ENCODE peak calls at places on chromosome 17, in six cellular contexts. Y, U, W, Z, V and N are unnamed samples.
A peak's percentile ranks its signal among the peaks of the same experiment; 100 is the strongest.

GRCh38 chr17:37299257-37299985 is 76.4 kb upstream of the C17orf78 start:
- DNase-seq in W (no peak), Z (no peak), U (peak; percentile 26), Y (no peak), V (no peak), N (no peak)

GRCh38 chr17:38338053-38338452 is 5.7 kb downstream of the GPR179 start:
- DNase-seq in V (no peak), Y (no peak), W (no peak), U (no peak), Z (no peak), N (no peak)

GRCh38 chr17:41654134-41654907 is 29.9 kb upstream of the KRT17 start:
- DNase-seq in U (no peak), W (no peak), V (peak; percentile 94), Z (peak; percentile 94), Y (no peak), N (no peak)

GRCh38 chr17:82126479-82127314 is 28.7 kb upstream of the FASN start:
- DNase-seq in V (no peak), U (no peak), Z (no peak), W (no peak), Y (no peak), N (no peak)

GRCh38 chr17:10879110-10879509 is 41.2 kb upstream of the PIRT start:
- DNase-seq in V (no peak), U (peak; percentile 2), Z (peak; percentile 50), Y (no peak), W (no peak), N (peak; percentile 56)

GRCh38 chr17:60383379-60383778 is 8.6 kb downstream of the USP32 start:
- DNase-seq in V (no peak), Y (no peak), W (no peak), Z (no peak), U (no peak), N (no peak)

GRCh38 chr17:67751101-67752074 is 33.7 kb downstream of the NOL11 start:
- DNase-seq in W (no peak), V (peak; percentile 67), U (no peak), Z (no peak), Y (no peak), N (no peak)

GRCh38 chr17:35540589-35541404 is 3.3 kb upstream of the SLFN12L start:
- DNase-seq in U (peak; percentile 50), W (no peak), V (no peak), Z (peak; percentile 41), Y (no peak), N (no peak)

GRCh38 chr17:15946611-15947120 is 1.7 kb downstream of the ADORA2B start:
- DNase-seq in U (no peak), Y (no peak), Z (no peak), W (no peak), V (no peak), N (no peak)

GRCh38 chr17:79923974-79924638 is 84.9 kb upstream of the CBX4 start:
- DNase-seq in U (peak; percentile 34), W (peak; percentile 25), Y (no peak), Z (peak; percentile 70), V (no peak), N (no peak)

GRCh38 chr17:40618754-40619625 is 28.6 kb downstream of the SMARCE1 start:
- DNase-seq in W (no peak), Y (no peak), Z (no peak), U (no peak), V (no peak), N (no peak)

GRCh38 chr17:81295678-81296381 is 723 bp upstream of the SLC38A10 start:
- DNase-seq in Z (peak; percentile 84), V (no peak), U (peak; percentile 46), Y (no peak), W (no peak), N (no peak)

GRCh38 chr17:41965694-41966375 is 760 bp upstream of the CNP start:
- DNase-seq in V (peak; percentile 94), U (no peak), W (peak; percentile 63), Y (no peak), Z (peak; percentile 89), N (peak; percentile 34)

GRCh38 chr17:81306491-81306890 is 11.4 kb upstream of the SLC38A10 start:
- DNase-seq in W (no peak), Y (no peak), V (no peak), Z (no peak), U (no peak), N (no peak)

GRCh38 chr17:44533533-44534246 is 23.6 kb upstream of the FZD2 start:
- DNase-seq in Y (no peak), W (peak; percentile 92), U (peak; percentile 90), Z (peak; percentile 92), V (peak; percentile 96), N (peak; percentile 78)

GRCh38 chr17:48054238-48055185 is 6.4 kb downstream of the NFE2L1 start:
- DNase-seq in W (peak; percentile 87), V (peak; percentile 91), Z (peak; percentile 53), U (peak; percentile 82), Y (peak; percentile 57), N (peak; percentile 87)

GRCh38 chr17:48642059-48642842 is 16.1 kb upstream of the HOXB9 start:
- DNase-seq in U (no peak), W (no peak), Y (no peak), V (no peak), Z (no peak), N (no peak)

GRCh38 chr17:82396601-82397435 is 21.3 kb upstream of the HEXD start:
- DNase-seq in W (no peak), U (peak; percentile 76), V (no peak), Y (peak; percentile 97), Z (no peak), N (no peak)

GRCh38 chr17:28115046-28115445 is 72.6 kb downstream of the NLK start:
- DNase-seq in W (no peak), U (no peak), V (no peak), Y (no peak), Z (no peak), N (no peak)

GRCh38 chr17:13297198-13297597 is 279.4 kb upstream of the ELAC2 start:
- DNase-seq in Z (no peak), W (no peak), V (no peak), Y (no peak), U (no peak), N (no peak)

GRCh38 chr17:50290074-50290702 is 15.9 kb downstream of the TMEM92 start:
- DNase-seq in U (peak; percentile 99), V (peak; percentile 96), W (peak; percentile 62), Z (peak; percentile 77), Y (peak; percentile 98), N (no peak)

GRCh38 chr17:82315703-82316358 is 1.6 kb downstream of the CD7 start:
- DNase-seq in U (no peak), W (no peak), Y (no peak), Z (no peak), V (no peak), N (no peak)

GRCh38 chr17:3308603-3309002 is 10.4 kb upstream of the OR3A1 start:
- DNase-seq in Y (no peak), Z (no peak), U (no peak), V (no peak), W (no peak), N (no peak)

GRCh38 chr17:68821860-68822693 is 133.1 kb downstream of the ABCA8 start:
- DNase-seq in Y (peak; percentile 71), Z (no peak), U (peak; percentile 85), V (no peak), W (no peak), N (no peak)

GRCh38 chr17:66018786-66019185 is 173.1 kb downstream of the CEP112 start:
- DNase-seq in U (no peak), W (no peak), Y (no peak), Z (no peak), V (no peak), N (no peak)

GRCh38 chr17:35804658-35805192 is 4.6 kb upstream of the TAF15 start:
- DNase-seq in U (peak; percentile 96), V (no peak), Y (peak; percentile 79), W (no peak), Z (peak; percentile 44), N (no peak)

GRCh38 chr17:51046527-51047384 is 73.9 kb downstream of the SPAG9 start:
- DNase-seq in V (peak; percentile 89), W (peak; percentile 72), Z (no peak), U (peak; percentile 96), Y (no peak), N (peak; percentile 82)

DNA sequence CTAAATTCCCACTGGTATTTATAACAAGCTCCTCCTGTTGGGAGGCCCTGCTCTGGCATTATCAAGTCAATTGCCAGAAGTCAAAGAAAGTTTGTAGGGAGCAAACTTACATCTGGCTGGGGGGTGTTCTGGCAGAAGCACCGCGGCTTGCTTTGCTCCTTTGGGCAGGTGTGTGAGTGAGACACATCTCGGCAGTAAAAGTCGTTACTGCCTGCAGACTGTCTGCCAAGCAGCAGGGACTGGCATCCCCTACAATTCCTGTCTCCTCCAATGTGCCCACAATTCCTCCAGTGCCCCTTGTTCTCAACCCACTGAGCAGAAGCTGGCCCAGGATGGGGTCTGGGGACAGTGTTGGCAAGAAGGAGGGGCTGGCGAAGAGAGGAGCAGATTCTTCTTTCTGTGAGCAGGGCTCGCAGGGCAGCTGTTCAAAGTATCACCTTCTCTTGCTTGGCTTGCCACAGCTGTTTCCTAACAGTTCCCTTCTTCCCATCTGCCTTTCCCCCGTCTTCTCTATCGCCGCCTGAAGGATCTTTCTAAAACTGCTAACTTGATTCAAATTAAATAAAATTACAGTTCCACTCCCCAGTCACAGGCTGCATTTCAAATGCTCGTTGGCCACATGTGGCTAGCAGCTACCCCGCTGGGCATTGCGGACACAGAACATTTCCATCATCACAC is 30.2 kb downstream of the SPACA3 start:
- DNase-seq in Y (no peak), Z (no peak), W (no peak), U (peak; percentile 5), V (no peak), N (no peak)
- TF ChIP-seq CTCF in Y (peak; percentile 32), Z (no peak), W (no peak), U (peak; percentile 26), V (no peak), N (no peak)

GRCh38 chr17:58515286-58515685 is 848 bp upstream of the MTMR4 start:
- DNase-seq in U (no peak), Y (no peak), Z (no peak), V (no peak), W (no peak), N (no peak)
- H3K4me3 ChIP-seq in U (no peak overlapping the region), Y (no peak overlapping the region), Z (peak overlapping the region; percentile 88), V (no peak overlapping the region), W (no peak overlapping the region), N (no peak overlapping the region)

DNA sequence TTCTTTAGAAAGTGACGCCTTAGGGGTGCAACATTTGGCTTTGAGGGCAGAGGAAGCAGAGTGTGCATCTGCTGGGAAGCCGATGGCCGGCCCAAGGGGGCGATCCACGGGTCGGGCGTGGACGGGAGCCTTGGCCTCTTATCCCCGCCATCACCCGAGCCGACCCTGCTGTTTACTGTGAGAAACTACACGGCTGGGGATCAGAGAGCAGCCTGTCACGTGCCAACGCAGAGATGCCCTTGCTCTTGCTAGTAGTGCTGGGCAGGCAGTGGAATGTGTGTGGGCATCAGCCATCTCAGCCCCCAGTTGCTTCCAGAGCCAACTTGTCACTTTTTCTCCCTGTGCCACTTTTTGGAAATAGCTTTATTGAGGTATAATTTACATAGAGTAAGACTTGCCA is 26.7 kb upstream of the ITGB4 start:
- DNase-seq in W (no peak), Z (no peak), U (no peak), V (no peak), Y (no peak), N (peak; percentile 62)
- TF ChIP-seq CTCF in W (no peak), Z (no peak), U (no peak), V (no peak), Y (no peak), N (no peak)

DNA sequence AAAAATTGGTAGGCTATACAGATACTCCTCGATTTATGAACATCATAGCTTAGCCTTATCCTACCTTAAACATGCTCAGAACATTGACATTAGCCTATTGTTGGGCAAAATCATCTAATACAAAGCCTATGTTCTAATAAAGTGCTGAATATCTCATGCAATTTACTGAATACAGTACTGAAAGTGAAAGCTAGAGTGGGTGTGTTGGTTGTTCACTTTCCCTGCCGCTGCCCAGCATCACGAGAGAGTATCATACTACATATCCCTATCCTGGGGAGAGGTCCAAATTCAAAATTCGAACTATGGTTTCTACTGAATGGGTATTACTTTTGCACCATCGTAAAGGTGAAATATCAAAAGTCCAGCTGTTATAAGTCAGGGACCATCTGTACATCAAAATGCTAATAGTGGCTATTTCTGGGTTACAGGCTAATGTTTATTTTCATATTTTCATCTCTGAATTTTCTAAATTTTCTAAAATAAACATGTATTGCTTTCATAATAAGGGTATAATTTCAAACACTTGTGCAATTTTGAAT is 54.5 kb downstream of the NACA2 start:
- DNase-seq in U (peak; percentile 1), W (no peak), Y (no peak), V (no peak), Z (no peak), N (no peak)
- H3K4me3 ChIP-seq in U (peak overlapping the region; percentile 21), W (no peak overlapping the region), Y (peak overlapping the region; percentile 31), V (no peak overlapping the region), Z (no peak overlapping the region), N (no peak overlapping the region)